ENCODE peak calls at places on chromosome 20, in ten cellular contexts. V is upper lobe of right lung; U is tibial nerve; S is CD8-positive, alpha-beta T cell; T is right cardiac atrium; M is fibroblast of lung; B is lower lobe of right lung; O is Peyer's patch; Y is colonic mucosa; P is H1. E is an unnamed sample. For H3K27me3 and H3K4me1, the result is how much of the 10 kb centered on the place peaks cover.

GRCh38 chr20:4609511-4609910 is 112.2 kb upstream of the PRND start:
- DNase-seq in B (no peak), M (no peak), S (no peak), Y (no peak), V (no peak), U (no peak), O (no peak), P (no peak), T (no peak), E (no peak)

GRCh38 chr20:13525225-13525940 is 113.3 kb downstream of the TASP1 start:
- DNase-seq in B (no peak), O (no peak), M (peak), T (no peak), Y (no peak), S (no peak), P (no peak), V (no peak), U (no peak), E (no peak)

GRCh38 chr20:43238833-43239232 is 49.1 kb upstream of the PTPRT start:
- DNase-seq in T (no peak), M (no peak), O (no peak), V (no peak), S (no peak), Y (no peak), P (no peak), U (no peak), B (no peak), E (no peak)

GRCh38 chr20:16821211-16822089 is 73.3 kb downstream of the OTOR start:
- DNase-seq in V (no peak), U (no peak), S (no peak), P (peak), Y (no peak), M (peak), T (no peak), B (peak), O (no peak), E (peak)

GRCh38 chr20:51767867-51768758 is at the start of gene ATP9A:
- DNase-seq in V (peak), U (peak), Y (peak), T (peak), M (peak), P (no peak), S (no peak), B (no peak), O (peak), E (peak)

GRCh38 chr20:21342656-21343345 is 39.7 kb downstream of the XRN2 start:
- DNase-seq in M (peak), Y (no peak), T (no peak), S (no peak), B (no peak), O (no peak), V (no peak), P (no peak), U (no peak), E (no peak)

GRCh38 chr20:3738109-3739053 is 5.9 kb downstream of the HSPA12B start:
- DNase-seq in M (no peak), U (no peak), V (no peak), B (no peak), O (no peak), S (no peak), Y (no peak), P (no peak), T (peak), E (no peak)

GRCh38 chr20:10185741-10186558 is 32.7 kb upstream of the SNAP25 start:
- DNase-seq in S (no peak), P (no peak), T (peak), U (no peak), Y (no peak), O (no peak), M (peak), B (no peak), V (no peak), E (peak)

GRCh38 chr20:17741220-17741619 is 41.5 kb downstream of the BANF2 start:
- DNase-seq in V (no peak), U (no peak), T (no peak), M (no peak), P (no peak), B (no peak), Y (no peak), O (no peak), S (no peak), E (no peak)

GRCh38 chr20:34951652-34952051 is 4.0 kb downstream of the GSS start:
- DNase-seq in V (no peak), O (no peak), P (no peak), U (no peak), S (no peak), B (no peak), M (no peak), T (peak), Y (no peak), E (no peak)

GRCh38 chr20:14685179-14685578 is 347.8 kb upstream of the FLRT3 start:
- DNase-seq in P (no peak), T (no peak), S (no peak), U (no peak), Y (no peak), M (no peak), O (no peak), B (no peak), V (no peak), E (no peak)

GRCh38 chr20:43916073-43916874 is 1.6 kb downstream of the TOX2 start:
- DNase-seq in T (no peak), S (no peak), U (no peak), P (no peak), O (no peak), V (no peak), B (no peak), M (peak), Y (no peak), E (peak)

GRCh38 chr20:44496976-44497375 is 21.3 kb downstream of the TTPAL start:
- DNase-seq in B (no peak), M (peak), O (no peak), T (no peak), Y (no peak), P (peak), U (no peak), S (no peak), V (no peak), E (no peak)

GRCh38 chr20:58268421-58268821 is 40.0 kb upstream of the ANKRD60 start:
- DNase-seq in P (no peak), Y (peak), M (no peak), V (no peak), U (no peak), T (no peak), S (no peak), B (no peak), O (no peak), E (no peak)

GRCh38 chr20:10636326-10636818 is 37.4 kb downstream of the JAG1 start:
- DNase-seq in V (no peak), M (peak), O (no peak), U (no peak), B (no peak), S (no peak), T (no peak), P (no peak), Y (no peak), E (no peak)

GRCh38 chr20:4787069-4787468 is 65.4 kb downstream of the PRND start:
- DNase-seq in U (no peak), M (peak), P (no peak), T (no peak), Y (no peak), O (no peak), S (no peak), B (no peak), V (no peak), E (no peak)

GRCh38 chr20:60512436-60512835 is 554.2 kb downstream of the CDH26 start:
- DNase-seq in Y (no peak), T (no peak), S (no peak), O (no peak), V (no peak), M (peak), P (peak), B (no peak), U (no peak), E (no peak)

GRCh38 chr20:53608456-53609413 is 15.1 kb upstream of the ZNF217 start:
- DNase-seq in Y (peak), V (peak), M (no peak), B (no peak), U (no peak), O (peak), P (no peak), T (peak), S (no peak), E (no peak)

GRCh38 chr20:51022803-51023616 is at the start of gene KCNG1:
- DNase-seq in P (peak), V (peak), T (peak), S (no peak), O (peak), Y (peak), U (no peak), M (peak), B (peak), E (peak)

GRCh38 chr20:46279104-46279503 is 29.2 kb downstream of the CDH22 start:
- DNase-seq in M (no peak), V (no peak), U (no peak), O (no peak), T (no peak), Y (no peak), B (no peak), P (no peak), S (no peak), E (no peak)

DNA sequence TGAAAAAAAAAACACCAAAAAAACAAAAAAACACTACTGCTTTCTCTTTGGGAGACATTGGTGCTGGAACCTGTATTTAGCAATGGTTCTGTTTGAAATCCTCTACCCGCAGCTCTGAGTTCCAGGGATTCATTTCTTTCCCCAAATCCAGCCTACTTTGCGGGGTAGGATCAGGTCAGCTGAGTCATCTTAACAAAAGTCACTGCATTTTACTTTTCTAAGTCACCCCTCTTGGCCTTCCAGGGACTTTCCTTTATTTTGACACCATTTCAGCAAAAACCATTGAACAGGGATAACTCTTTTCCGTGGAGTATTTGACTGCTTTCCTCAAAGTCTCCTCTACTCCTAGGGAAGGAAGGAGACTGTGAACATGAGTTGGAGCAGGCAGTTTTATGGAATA is 837.6 kb downstream of the MAFB start:
- DNase-seq in P (no peak), S (no peak), U (no peak), V (no peak), M (peak), O (no peak), T (no peak), B (no peak), Y (no peak), E (no peak)
- H3K27me3 ChIP-seq in P (under half), S (under half), U (under half), V (under half), M (under half), O (under half), T (under half), B (under half), Y (under half), E (under half)

DNA sequence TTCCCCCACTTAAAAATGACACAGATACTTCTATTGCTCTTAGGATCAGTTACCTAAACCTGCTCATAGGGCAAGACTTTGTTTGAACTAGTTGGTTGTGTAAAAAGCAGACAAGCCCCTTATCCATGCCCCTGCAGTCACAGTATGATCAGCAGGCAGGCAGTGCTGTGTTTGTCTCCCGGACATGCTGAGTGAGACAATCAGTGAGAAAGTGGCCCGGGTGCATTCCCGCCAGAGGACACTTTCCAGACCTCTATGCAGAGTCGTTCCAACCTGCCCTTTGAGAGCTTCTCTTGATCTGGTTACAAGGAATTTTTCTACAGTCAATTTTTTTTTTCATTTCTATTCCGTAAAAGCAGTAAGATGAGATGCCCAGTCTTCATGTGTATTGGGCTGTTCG is 6.2 kb downstream of the LSM14B start:
- DNase-seq in U (no peak), V (no peak), O (no peak), S (no peak), P (no peak), M (no peak), Y (no peak), B (no peak), T (no peak), E (no peak)
- H3K4me1 ChIP-seq in U (under half), V (under half), O (under half), S (under half), P (under half), M (under half), Y (under half), B (under half), T (under half), E (under half)

GRCh38 chr20:32562495-32562911 is 22.6 kb downstream of the NOL4L start:
- DNase-seq in V (no peak), S (no peak), T (no peak), Y (no peak), M (no peak), U (no peak), P (no peak), B (no peak), O (no peak), E (peak)
- H3K27me3 ChIP-seq in V (under half), S (under half), T (under half), Y (under half), M (under half), U (under half), P (under half), B (under half), O (under half), E (under half)

GRCh38 chr20:8424010-8424409 is 291.9 kb downstream of the PLCB1 start:
- DNase-seq in B (no peak), O (no peak), V (no peak), U (no peak), S (no peak), M (peak), Y (no peak), P (no peak), T (no peak), E (peak)
- H3K4me1 ChIP-seq in B (under half), O (under half), V (under half), U (under half), S (under half), M (under half), Y (under half), P (under half), T (under half), E (half or more)

DNA sequence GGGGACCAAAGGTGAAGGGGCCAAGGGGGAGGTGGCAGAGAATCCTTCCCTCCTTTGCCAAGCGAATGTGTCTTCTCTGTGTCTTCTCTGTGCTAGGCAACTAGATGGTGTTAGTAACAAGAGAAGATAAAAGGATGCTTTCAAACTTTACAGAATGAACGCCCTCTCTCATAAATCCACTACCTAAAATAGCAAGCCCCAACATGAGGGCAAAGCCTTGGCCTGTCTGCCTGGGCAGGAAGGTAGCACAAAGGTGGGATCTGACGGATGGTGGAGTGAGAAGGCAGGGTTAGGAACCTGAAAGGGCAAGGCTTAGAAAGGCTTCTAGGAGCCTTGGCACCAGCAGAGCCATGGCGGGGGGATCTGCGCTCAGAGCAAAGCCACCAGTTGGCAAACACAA is 13.6 kb upstream of the TGM3 start:
- DNase-seq in M (no peak), P (no peak), U (no peak), B (no peak), V (no peak), Y (no peak), S (no peak), T (no peak), O (no peak), E (no peak)
- H3K27me3 ChIP-seq in M (under half), P (under half), U (under half), B (under half), V (under half), Y (under half), S (under half), T (under half), O (under half), E (under half)

GRCh38 chr20:37577972-37578371 is 50.3 kb upstream of the BLCAP start:
- DNase-seq in S (no peak), O (no peak), M (no peak), Y (no peak), P (no peak), U (no peak), B (no peak), V (no peak), T (no peak), E (no peak)

GRCh38 chr20:37574199-37574890 is 46.7 kb upstream of the BLCAP start:
- DNase-seq in P (no peak), M (no peak), B (no peak), O (peak), Y (no peak), T (no peak), V (no peak), S (no peak), U (no peak), E (no peak)

GRCh38 chr20:37576911-37577310 is 49.2 kb upstream of the BLCAP start:
- DNase-seq in Y (no peak), V (no peak), T (no peak), U (no peak), M (no peak), S (no peak), P (no peak), O (peak), B (no peak), E (no peak)

GRCh38 chr20:37573626-37574198 is 46.0 kb upstream of the BLCAP start:
- DNase-seq in V (no peak), U (no peak), M (no peak), Y (no peak), T (no peak), P (no peak), B (no peak), S (no peak), O (peak), E (no peak)

GRCh38 chr20:37575884-37576283 is 48.2 kb upstream of the BLCAP start:
- DNase-seq in P (no peak), O (peak), U (no peak), T (no peak), B (no peak), Y (no peak), M (no peak), V (no peak), S (no peak), E (no peak)
- H3K4me1 ChIP-seq in P (under half), O (under half), U (under half), T (under half), B (under half), Y (under half), M (under half), V (under half), S (under half), E (under half)

GRCh38 chr20:61895016-61895415 is 170.7 kb downstream of the TAF4 start:
- DNase-seq in S (no peak), B (peak), P (no peak), T (peak), O (no peak), M (no peak), Y (no peak), V (no peak), U (no peak), E (no peak)
- H3K27me3 ChIP-seq in S (under half), B (under half), P (under half), T (under half), O (under half), M (under half), Y (under half), V (under half), U (under half), E (under half)

DNA sequence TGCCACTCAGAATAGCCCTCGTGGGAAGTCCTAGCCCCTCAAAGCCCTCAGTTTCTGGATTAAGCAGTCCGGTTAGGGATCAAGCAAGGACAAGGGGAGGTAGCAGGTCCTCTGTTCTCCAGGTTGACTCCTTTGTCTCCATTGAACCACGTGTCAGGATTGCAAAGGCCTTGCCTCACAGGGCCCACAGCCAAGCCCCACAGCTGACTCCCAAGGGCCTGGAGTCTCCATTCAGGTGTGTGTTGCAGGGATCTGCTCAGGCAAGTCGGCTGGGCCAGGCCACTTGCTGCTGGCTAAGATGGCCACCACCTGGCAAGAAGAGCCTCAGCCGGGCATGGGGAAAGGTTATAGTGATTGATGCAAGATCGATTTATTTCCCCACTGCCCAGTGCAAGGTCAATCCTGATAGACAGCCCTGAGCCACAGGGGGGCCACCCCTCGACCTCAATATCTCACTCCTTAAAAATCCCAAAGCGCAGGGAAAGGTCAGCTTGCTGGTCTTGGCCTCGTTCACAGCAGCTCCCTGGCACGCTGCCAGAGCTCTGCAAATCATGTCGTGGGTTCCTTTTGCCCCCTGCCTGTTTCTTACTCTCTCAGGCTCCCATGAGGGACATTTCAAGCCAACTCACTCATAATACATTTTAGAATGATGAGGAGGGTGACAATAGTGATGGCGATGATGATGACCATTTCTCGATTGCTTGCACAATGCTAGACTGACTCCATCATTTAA is 75.9 kb downstream of the EDN3 start:
- DNase-seq in T (no peak), Y (no peak), O (no peak), U (no peak), P (no peak), B (no peak), V (no peak), M (no peak), S (no peak), E (peak)
- H3K4me1 ChIP-seq in T (under half), Y (under half), O (under half), U (under half), P (under half), B (under half), V (under half), M (under half), S (under half), E (under half)

GRCh38 chr20:56808732-56809131 is 179.6 kb downstream of the TFAP2C start:
- DNase-seq in U (no peak), T (no peak), S (no peak), V (no peak), O (no peak), P (no peak), M (no peak), B (no peak), Y (peak), E (no peak)

GRCh38 chr20:56810141-56810540 is 181.0 kb downstream of the TFAP2C start:
- DNase-seq in M (no peak), Y (no peak), V (no peak), P (no peak), U (no peak), T (no peak), O (no peak), B (no peak), S (no peak), E (no peak)

GRCh38 chr20:56808119-56808725 is 179.1 kb downstream of the TFAP2C start:
- DNase-seq in O (no peak), S (no peak), Y (peak), P (no peak), B (no peak), U (no peak), T (no peak), V (no peak), M (no peak), E (no peak)

GRCh38 chr20:56807118-56807517 is 178.0 kb downstream of the TFAP2C start:
- DNase-seq in U (no peak), M (no peak), V (no peak), T (no peak), S (no peak), P (no peak), O (no peak), Y (no peak), B (no peak), E (no peak)

GRCh38 chr20:56809668-56810067 is 180.6 kb downstream of the TFAP2C start:
- DNase-seq in T (no peak), U (no peak), B (no peak), V (no peak), S (no peak), O (no peak), P (no peak), Y (no peak), M (no peak), E (no peak)
- H3K27me3 ChIP-seq in T (under half), U (under half), B (under half), V (under half), S (under half), O (under half), P (under half), Y (under half), M (under half), E (under half)

E was measured in BE2C.